ENCODE peak calls at places on chromosomes 2 and 18, in ten cellular contexts. One of them, this sample, is unnamed.

GRCh38 chr2:9282713-9283112 is 76.1 kb downstream of the ASAP2 start:
- DNase-seq in uterus: no peak
- DNase-seq in GM23338: no peak
- DNase-seq in mammary epithelial cell: no peak
- DNase-seq in AG09309: no peak
- DNase-seq in fibroblast of mammary gland: no peak
- DNase-seq in adipocyte: no peak
- DNase-seq in GM23248: no peak
- DNase-seq in body of pancreas: no peak
- DNase-seq in brain microvascular endothelial cell: no peak
- DNase-seq in this sample: no peak

GRCh38 chr2:239002960-239003932 is 155.4 kb downstream of the TWIST2 start:
- DNase-seq in uterus: peak
- DNase-seq in GM23338: no peak
- DNase-seq in mammary epithelial cell: peak
- DNase-seq in AG09309: peak
- DNase-seq in fibroblast of mammary gland: peak
- DNase-seq in adipocyte: peak
- DNase-seq in GM23248: peak
- DNase-seq in body of pancreas: no peak
- DNase-seq in brain microvascular endothelial cell: no peak
- DNase-seq in this sample: no peak

GRCh38 chr2:238851751-238852150 is 3.9 kb downstream of the TWIST2 start:
- DNase-seq in uterus: no peak
- DNase-seq in GM23338: no peak
- DNase-seq in mammary epithelial cell: no peak
- DNase-seq in AG09309: no peak
- DNase-seq in fibroblast of mammary gland: no peak
- DNase-seq in adipocyte: peak
- DNase-seq in GM23248: peak
- DNase-seq in body of pancreas: no peak
- DNase-seq in brain microvascular endothelial cell: no peak
- DNase-seq in this sample: no peak

GRCh38 chr18:48459471-48459870 is 50.3 kb upstream of the ZBTB7C start:
- DNase-seq in uterus: no peak
- DNase-seq in GM23338: no peak
- DNase-seq in mammary epithelial cell: no peak
- DNase-seq in AG09309: no peak
- DNase-seq in fibroblast of mammary gland: no peak
- DNase-seq in adipocyte: no peak
- DNase-seq in GM23248: no peak
- DNase-seq in body of pancreas: no peak
- DNase-seq in brain microvascular endothelial cell: no peak
- DNase-seq in this sample: no peak

GRCh38 chr2:130355578-130356431 is at the start of gene PTPN18:
- DNase-seq in uterus: peak
- DNase-seq in GM23338: peak
- DNase-seq in mammary epithelial cell: peak
- DNase-seq in AG09309: peak
- DNase-seq in fibroblast of mammary gland: peak
- DNase-seq in adipocyte: peak
- DNase-seq in GM23248: peak
- DNase-seq in body of pancreas: peak
- DNase-seq in brain microvascular endothelial cell: peak
- DNase-seq in this sample: no peak

GRCh38 chr18:34651586-34652369 is 58.3 kb upstream of the DTNA start:
- DNase-seq in uterus: no peak
- DNase-seq in GM23338: no peak
- DNase-seq in mammary epithelial cell: no peak
- DNase-seq in AG09309: no peak
- DNase-seq in fibroblast of mammary gland: no peak
- DNase-seq in adipocyte: no peak
- DNase-seq in GM23248: no peak
- DNase-seq in body of pancreas: no peak
- DNase-seq in brain microvascular endothelial cell: no peak
- DNase-seq in this sample: no peak

GRCh38 chr2:72999729-73000725 is 71.5 kb downstream of the SFXN5 start:
- DNase-seq in uterus: peak
- DNase-seq in GM23338: no peak
- DNase-seq in mammary epithelial cell: peak
- DNase-seq in AG09309: no peak
- DNase-seq in fibroblast of mammary gland: peak
- DNase-seq in adipocyte: no peak
- DNase-seq in GM23248: peak
- DNase-seq in body of pancreas: no peak
- DNase-seq in brain microvascular endothelial cell: peak
- DNase-seq in this sample: no peak

GRCh38 chr2:186995092-186995491 is 146.1 kb upstream of the ZSWIM2 start:
- DNase-seq in uterus: no peak
- DNase-seq in GM23338: no peak
- DNase-seq in mammary epithelial cell: peak
- DNase-seq in AG09309: no peak
- DNase-seq in fibroblast of mammary gland: peak
- DNase-seq in adipocyte: peak
- DNase-seq in GM23248: peak
- DNase-seq in body of pancreas: no peak
- DNase-seq in brain microvascular endothelial cell: peak
- DNase-seq in this sample: no peak

GRCh38 chr2:73268831-73269685 is 15.2 kb downstream of the FBXO41 start:
- DNase-seq in uterus: no peak
- DNase-seq in GM23338: peak
- DNase-seq in mammary epithelial cell: peak
- DNase-seq in AG09309: no peak
- DNase-seq in fibroblast of mammary gland: no peak
- DNase-seq in adipocyte: peak
- DNase-seq in GM23248: peak
- DNase-seq in body of pancreas: peak
- DNase-seq in brain microvascular endothelial cell: no peak
- DNase-seq in this sample: peak

GRCh38 chr18:37441821-37442220 is 123.8 kb downstream of the CELF4 start:
- DNase-seq in uterus: no peak
- DNase-seq in GM23338: no peak
- DNase-seq in mammary epithelial cell: no peak
- DNase-seq in AG09309: no peak
- DNase-seq in fibroblast of mammary gland: no peak
- DNase-seq in adipocyte: no peak
- DNase-seq in GM23248: no peak
- DNase-seq in body of pancreas: no peak
- DNase-seq in brain microvascular endothelial cell: no peak
- DNase-seq in this sample: no peak

GRCh38 chr18:56127322-56128099 is 510.9 kb downstream of the TXNL1 start:
- DNase-seq in uterus: no peak
- DNase-seq in GM23338: no peak
- DNase-seq in mammary epithelial cell: no peak
- DNase-seq in AG09309: no peak
- DNase-seq in fibroblast of mammary gland: peak
- DNase-seq in adipocyte: peak
- DNase-seq in GM23248: peak
- DNase-seq in body of pancreas: no peak
- DNase-seq in brain microvascular endothelial cell: no peak
- DNase-seq in this sample: no peak

GRCh38 chr2:82781516-82781915 is 1677.6 kb downstream of the SUCLG1 start:
- DNase-seq in uterus: no peak
- DNase-seq in GM23338: no peak
- DNase-seq in mammary epithelial cell: no peak
- DNase-seq in AG09309: no peak
- DNase-seq in fibroblast of mammary gland: no peak
- DNase-seq in adipocyte: no peak
- DNase-seq in GM23248: no peak
- DNase-seq in body of pancreas: no peak
- DNase-seq in brain microvascular endothelial cell: no peak
- DNase-seq in this sample: no peak

GRCh38 chr18:62128157-62128556 is 58.7 kb downstream of the PIGN start:
- DNase-seq in uterus: no peak
- DNase-seq in GM23338: no peak
- DNase-seq in mammary epithelial cell: peak
- DNase-seq in AG09309: peak
- DNase-seq in fibroblast of mammary gland: peak
- DNase-seq in adipocyte: peak
- DNase-seq in GM23248: peak
- DNase-seq in body of pancreas: no peak
- DNase-seq in brain microvascular endothelial cell: peak
- DNase-seq in this sample: peak

GRCh38 chr2:59630789-59631188 is 922.7 kb downstream of the BCL11A start:
- DNase-seq in uterus: no peak
- DNase-seq in GM23338: no peak
- DNase-seq in mammary epithelial cell: no peak
- DNase-seq in AG09309: no peak
- DNase-seq in fibroblast of mammary gland: no peak
- DNase-seq in adipocyte: no peak
- DNase-seq in GM23248: no peak
- DNase-seq in body of pancreas: no peak
- DNase-seq in brain microvascular endothelial cell: no peak
- DNase-seq in this sample: no peak

GRCh38 chr18:7325126-7325430 is 94.2 kb downstream of the LRRC30 start:
- DNase-seq in uterus: no peak
- DNase-seq in GM23338: no peak
- DNase-seq in mammary epithelial cell: peak
- DNase-seq in AG09309: no peak
- DNase-seq in fibroblast of mammary gland: no peak
- DNase-seq in adipocyte: no peak
- DNase-seq in GM23248: no peak
- DNase-seq in body of pancreas: no peak
- DNase-seq in brain microvascular endothelial cell: no peak
- DNase-seq in this sample: no peak

GRCh38 chr2:152386266-152386665 is 51.3 kb downstream of the FMNL2 start:
- DNase-seq in uterus: no peak
- DNase-seq in GM23338: no peak
- DNase-seq in mammary epithelial cell: no peak
- DNase-seq in AG09309: no peak
- DNase-seq in fibroblast of mammary gland: no peak
- DNase-seq in adipocyte: no peak
- DNase-seq in GM23248: no peak
- DNase-seq in body of pancreas: no peak
- DNase-seq in brain microvascular endothelial cell: no peak
- DNase-seq in this sample: no peak
- H3K4me3 ChIP-seq in uterus: no peak
- H3K4me3 ChIP-seq in GM23338: no peak
- H3K4me3 ChIP-seq in mammary epithelial cell: no peak
- H3K4me3 ChIP-seq in AG09309: no peak
- H3K4me3 ChIP-seq in fibroblast of mammary gland: no peak
- H3K4me3 ChIP-seq in adipocyte: no peak
- H3K4me3 ChIP-seq in GM23248: no peak
- H3K4me3 ChIP-seq in body of pancreas: no peak
- H3K4me3 ChIP-seq in brain microvascular endothelial cell: no peak
- H3K4me3 ChIP-seq in this sample: no peak

GRCh38 chr18:24378598-24378997 is 19.0 kb downstream of the OSBPL1A start:
- DNase-seq in uterus: no peak
- DNase-seq in GM23338: peak
- DNase-seq in mammary epithelial cell: no peak
- DNase-seq in AG09309: no peak
- DNase-seq in fibroblast of mammary gland: no peak
- DNase-seq in adipocyte: no peak
- DNase-seq in GM23248: no peak
- DNase-seq in body of pancreas: no peak
- DNase-seq in brain microvascular endothelial cell: no peak
- DNase-seq in this sample: no peak
- H3K4me3 ChIP-seq in uterus: no peak
- H3K4me3 ChIP-seq in GM23338: peak
- H3K4me3 ChIP-seq in mammary epithelial cell: no peak
- H3K4me3 ChIP-seq in AG09309: no peak
- H3K4me3 ChIP-seq in fibroblast of mammary gland: no peak
- H3K4me3 ChIP-seq in adipocyte: no peak
- H3K4me3 ChIP-seq in GM23248: no peak
- H3K4me3 ChIP-seq in body of pancreas: no peak
- H3K4me3 ChIP-seq in brain microvascular endothelial cell: no peak
- H3K4me3 ChIP-seq in this sample: no peak

GRCh38 chr18:28087173-28087563 is 89.8 kb downstream of the CDH2 start:
- DNase-seq in uterus: no peak
- DNase-seq in GM23338: no peak
- DNase-seq in mammary epithelial cell: no peak
- DNase-seq in AG09309: no peak
- DNase-seq in fibroblast of mammary gland: peak
- DNase-seq in adipocyte: peak
- DNase-seq in GM23248: peak
- DNase-seq in body of pancreas: peak
- DNase-seq in brain microvascular endothelial cell: no peak
- DNase-seq in this sample: no peak
- H3K4me3 ChIP-seq in uterus: no peak
- H3K4me3 ChIP-seq in GM23338: peak
- H3K4me3 ChIP-seq in mammary epithelial cell: no peak
- H3K4me3 ChIP-seq in AG09309: no peak
- H3K4me3 ChIP-seq in fibroblast of mammary gland: no peak
- H3K4me3 ChIP-seq in adipocyte: peak
- H3K4me3 ChIP-seq in GM23248: peak
- H3K4me3 ChIP-seq in body of pancreas: no peak
- H3K4me3 ChIP-seq in brain microvascular endothelial cell: no peak
- H3K4me3 ChIP-seq in this sample: no peak

GRCh38 chr18:21742323-21742687 is 1.7 kb downstream of the MIB1 start:
- DNase-seq in uterus: no peak
- DNase-seq in GM23338: no peak
- DNase-seq in mammary epithelial cell: peak
- DNase-seq in AG09309: no peak
- DNase-seq in fibroblast of mammary gland: peak
- DNase-seq in adipocyte: peak
- DNase-seq in GM23248: peak
- DNase-seq in body of pancreas: no peak
- DNase-seq in brain microvascular endothelial cell: no peak
- DNase-seq in this sample: no peak

GRCh38 chr18:21747764-21748693 is 7.4 kb downstream of the MIB1 start:
- DNase-seq in uterus: no peak
- DNase-seq in GM23338: no peak
- DNase-seq in mammary epithelial cell: no peak
- DNase-seq in AG09309: no peak
- DNase-seq in fibroblast of mammary gland: no peak
- DNase-seq in adipocyte: no peak
- DNase-seq in GM23248: no peak
- DNase-seq in body of pancreas: no peak
- DNase-seq in brain microvascular endothelial cell: no peak
- DNase-seq in this sample: no peak

GRCh38 chr18:21747268-21747667 is 6.7 kb downstream of the MIB1 start:
- DNase-seq in uterus: no peak
- DNase-seq in GM23338: no peak
- DNase-seq in mammary epithelial cell: no peak
- DNase-seq in AG09309: no peak
- DNase-seq in fibroblast of mammary gland: no peak
- DNase-seq in adipocyte: no peak
- DNase-seq in GM23248: no peak
- DNase-seq in body of pancreas: no peak
- DNase-seq in brain microvascular endothelial cell: no peak
- DNase-seq in this sample: no peak

GRCh38 chr18:21743166-21743831 is 2.7 kb downstream of the MIB1 start:
- DNase-seq in uterus: no peak
- DNase-seq in GM23338: no peak
- DNase-seq in mammary epithelial cell: no peak
- DNase-seq in AG09309: no peak
- DNase-seq in fibroblast of mammary gland: no peak
- DNase-seq in adipocyte: no peak
- DNase-seq in GM23248: no peak
- DNase-seq in body of pancreas: no peak
- DNase-seq in brain microvascular endothelial cell: no peak
- DNase-seq in this sample: no peak

DNA sequence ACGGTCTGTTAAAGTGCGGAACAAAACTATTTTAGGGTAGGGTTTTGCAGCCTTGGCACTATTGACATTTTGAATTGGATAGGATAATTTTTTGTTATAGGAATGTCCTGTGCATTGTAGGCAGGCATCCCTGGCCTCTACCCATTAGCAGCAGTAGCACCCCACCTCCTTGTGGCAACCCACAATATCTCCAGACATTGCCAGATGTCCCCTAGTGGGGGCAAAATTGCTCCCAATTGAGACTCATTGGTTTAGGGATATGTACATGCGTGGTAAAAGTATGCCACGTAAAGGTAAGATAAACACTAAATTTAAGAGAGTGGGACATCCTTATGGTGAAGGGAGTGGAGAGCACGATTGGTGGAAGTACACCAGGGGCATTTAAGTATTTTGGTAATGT is 4.6 kb downstream of the MIB1 start:
- DNase-seq in uterus: no peak
- DNase-seq in GM23338: peak
- DNase-seq in mammary epithelial cell: no peak
- DNase-seq in AG09309: no peak
- DNase-seq in fibroblast of mammary gland: no peak
- DNase-seq in adipocyte: no peak
- DNase-seq in GM23248: no peak
- DNase-seq in body of pancreas: no peak
- DNase-seq in brain microvascular endothelial cell: no peak
- DNase-seq in this sample: peak
- H3K4me3 ChIP-seq in uterus: no peak
- H3K4me3 ChIP-seq in GM23338: no peak
- H3K4me3 ChIP-seq in mammary epithelial cell: no peak
- H3K4me3 ChIP-seq in AG09309: no peak
- H3K4me3 ChIP-seq in fibroblast of mammary gland: no peak
- H3K4me3 ChIP-seq in adipocyte: no peak
- H3K4me3 ChIP-seq in GM23248: no peak
- H3K4me3 ChIP-seq in body of pancreas: no peak
- H3K4me3 ChIP-seq in brain microvascular endothelial cell: no peak
- H3K4me3 ChIP-seq in this sample: no peak

This sample was measured in Jurkat, Clone E6-1.